ENCODE peak calls at places on chromosomes 12 and 14, in six cellular contexts. One of them, this sample, is unnamed. For H4K20me1, the result is how much of the 10 kb centered on the place peaks cover.

GRCh38 chr12:6337958-6338406 is 3.9 kb downstream of the TNFRSF1A start:
- DNase-seq in GM12878: no peak
- DNase-seq in K562: no peak
- DNase-seq in HCT116: no peak
- DNase-seq in HepG2: peak
- DNase-seq in SK-N-SH: no peak
- DNase-seq in this sample: no peak

GRCh38 chr14:79992799-79993198 is 218.5 kb downstream of the DIO2 start:
- DNase-seq in SK-N-SH: no peak
- DNase-seq in GM12878: no peak
- DNase-seq in K562: no peak
- DNase-seq in HepG2: no peak
- DNase-seq in HCT116: no peak
- DNase-seq in this sample: peak

GRCh38 chr12:19972325-19973288 is 395.7 kb upstream of the PDE3A start:
- DNase-seq in HCT116: no peak
- DNase-seq in K562: no peak
- DNase-seq in HepG2: no peak
- DNase-seq in GM12878: peak
- DNase-seq in SK-N-SH: no peak
- DNase-seq in this sample: no peak

GRCh38 chr14:100666851-100667250 is 59.8 kb upstream of the DLK1 start:
- DNase-seq in HCT116: no peak
- DNase-seq in SK-N-SH: no peak
- DNase-seq in HepG2: no peak
- DNase-seq in K562: no peak
- DNase-seq in GM12878: no peak
- DNase-seq in this sample: no peak

GRCh38 chr12:94180558-94181296 is 32.4 kb downstream of the PLXNC1 start:
- DNase-seq in GM12878: no peak
- DNase-seq in SK-N-SH: no peak
- DNase-seq in K562: no peak
- DNase-seq in HepG2: peak
- DNase-seq in HCT116: no peak
- DNase-seq in this sample: no peak

GRCh38 chr14:67674139-67674479 is 323 bp downstream of the VTI1B start:
- DNase-seq in HCT116: peak
- DNase-seq in GM12878: no peak
- DNase-seq in K562: peak
- DNase-seq in HepG2: peak
- DNase-seq in SK-N-SH: peak
- DNase-seq in this sample: peak

GRCh38 chr14:101122114-101122854 is 218.8 kb upstream of the RTL1 start:
- DNase-seq in HepG2: no peak
- DNase-seq in SK-N-SH: peak
- DNase-seq in HCT116: no peak
- DNase-seq in K562: no peak
- DNase-seq in GM12878: no peak
- DNase-seq in this sample: no peak

GRCh38 chr12:131513606-131514005 is 197.3 kb upstream of the SFSWAP start:
- DNase-seq in SK-N-SH: no peak
- DNase-seq in HCT116: no peak
- DNase-seq in HepG2: peak
- DNase-seq in K562: no peak
- DNase-seq in GM12878: no peak
- DNase-seq in this sample: no peak

GRCh38 chr14:32028599-32028998 is 48.5 kb upstream of the ARHGAP5 start:
- DNase-seq in HepG2: no peak
- DNase-seq in K562: no peak
- DNase-seq in GM12878: no peak
- DNase-seq in SK-N-SH: no peak
- DNase-seq in HCT116: no peak
- DNase-seq in this sample: no peak

GRCh38 chr12:112734859-112735258 is 56.7 kb upstream of the RPH3A start:
- DNase-seq in SK-N-SH: no peak
- DNase-seq in HCT116: no peak
- DNase-seq in K562: no peak
- DNase-seq in GM12878: no peak
- DNase-seq in HepG2: no peak
- DNase-seq in this sample: no peak

GRCh38 chr14:53306267-53306721 is 153.2 kb upstream of the DDHD1 start:
- DNase-seq in HCT116: peak
- DNase-seq in K562: peak
- DNase-seq in GM12878: no peak
- DNase-seq in HepG2: peak
- DNase-seq in SK-N-SH: peak
- DNase-seq in this sample: peak

GRCh38 chr12:66979270-66979669 is 289.9 kb upstream of the CAND1 start:
- DNase-seq in HCT116: no peak
- DNase-seq in SK-N-SH: no peak
- DNase-seq in HepG2: no peak
- DNase-seq in GM12878: no peak
- DNase-seq in K562: no peak
- DNase-seq in this sample: no peak

DNA sequence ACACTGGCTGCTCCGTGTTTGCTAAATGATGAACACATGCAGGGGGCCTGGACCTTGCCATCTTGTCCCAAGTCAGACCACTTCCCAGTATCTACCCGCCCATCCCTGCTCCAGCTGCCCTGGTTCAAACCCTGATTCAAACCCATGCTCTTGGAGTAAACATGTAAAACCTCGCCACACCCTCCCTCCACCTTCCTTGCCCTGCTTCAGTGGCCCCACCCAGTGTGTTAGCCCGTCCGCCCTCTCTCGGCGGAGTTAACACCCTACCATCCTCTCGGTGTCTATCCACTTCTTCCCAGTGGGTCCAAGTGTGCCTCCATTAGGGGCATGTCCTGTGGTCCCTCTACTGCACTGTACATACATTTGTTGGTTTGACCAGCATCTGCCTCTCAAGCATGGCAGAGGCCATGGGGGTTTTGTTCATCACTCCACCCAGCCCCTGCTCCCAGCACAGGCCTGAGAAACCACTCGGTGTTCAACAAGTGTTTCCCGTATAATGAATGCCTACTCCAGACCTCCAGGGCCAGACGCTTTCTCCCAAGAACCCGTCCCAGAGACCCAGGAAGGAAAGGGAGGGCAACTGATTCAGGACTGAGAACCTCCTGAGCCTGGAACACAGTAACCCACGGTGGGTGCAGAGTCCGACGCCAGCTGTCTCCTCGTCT is 37.1 kb downstream of the P2RX4 start:
- DNase-seq in HepG2: no peak
- DNase-seq in HCT116: no peak
- DNase-seq in K562: no peak
- DNase-seq in SK-N-SH: no peak
- DNase-seq in GM12878: no peak
- DNase-seq in this sample: no peak
- TF ChIP-seq REST in HepG2: no peak
- TF ChIP-seq REST in HCT116: no peak
- TF ChIP-seq REST in K562: no peak
- TF ChIP-seq REST in SK-N-SH: no peak
- TF ChIP-seq REST in GM12878: no peak
- TF ChIP-seq REST in this sample: no peak

GRCh38 chr12:104669851-104670337 is 213.1 kb downstream of the CHST11 start:
- DNase-seq in HCT116: no peak
- DNase-seq in SK-N-SH: no peak
- DNase-seq in HepG2: no peak
- DNase-seq in GM12878: peak
- DNase-seq in K562: no peak
- DNase-seq in this sample: no peak
- H4K20me1 ChIP-seq in HCT116: under half
- H4K20me1 ChIP-seq in SK-N-SH: under half
- H4K20me1 ChIP-seq in HepG2: under half
- H4K20me1 ChIP-seq in GM12878: under half
- H4K20me1 ChIP-seq in K562: under half
- H4K20me1 ChIP-seq in this sample: under half

GRCh38 chr12:65209655-65210043 is 40.3 kb downstream of the LEMD3 start:
- DNase-seq in GM12878: no peak
- DNase-seq in K562: no peak
- DNase-seq in HepG2: no peak
- DNase-seq in HCT116: no peak
- DNase-seq in SK-N-SH: no peak
- DNase-seq in this sample: no peak
- TF ChIP-seq REST in GM12878: no peak
- TF ChIP-seq REST in K562: no peak
- TF ChIP-seq REST in HepG2: no peak
- TF ChIP-seq REST in HCT116: no peak
- TF ChIP-seq REST in SK-N-SH: no peak
- TF ChIP-seq REST in this sample: no peak

DNA sequence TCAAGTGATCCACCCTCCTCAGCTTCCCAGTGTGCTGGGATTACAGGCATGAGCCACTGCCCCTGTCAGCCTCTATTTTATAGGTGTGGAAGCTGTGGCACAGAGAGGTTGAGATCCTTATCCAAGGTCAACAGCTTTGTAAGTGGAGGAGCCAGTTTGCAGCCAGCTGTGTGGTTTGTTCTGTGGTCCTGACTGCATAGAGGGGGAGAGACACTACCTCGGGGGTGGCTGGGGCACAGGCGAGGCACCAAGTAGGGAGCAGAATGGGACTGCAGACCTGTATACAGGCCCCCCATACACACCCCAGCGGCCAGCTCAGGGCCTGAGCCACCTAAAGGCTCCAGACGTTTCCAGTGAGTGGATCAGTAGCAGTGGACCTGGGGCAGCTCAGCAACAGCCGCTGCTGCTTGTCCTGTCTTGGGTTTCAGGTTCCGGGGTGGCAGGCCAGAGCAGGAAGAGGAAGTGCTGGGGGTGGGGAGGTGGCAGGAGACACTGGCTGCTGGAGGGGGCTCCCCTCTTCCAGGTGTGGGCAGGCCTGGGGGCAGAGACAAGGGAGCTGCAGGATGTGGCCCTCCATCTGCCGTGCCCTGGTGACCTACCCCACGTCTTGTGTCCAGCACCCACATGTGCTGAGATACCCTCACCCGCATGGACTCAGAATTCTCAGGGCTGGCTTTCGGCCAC is 11.0 kb downstream of the ORAI1 start:
- DNase-seq in HepG2: no peak
- DNase-seq in SK-N-SH: no peak
- DNase-seq in HCT116: no peak
- DNase-seq in K562: no peak
- DNase-seq in GM12878: no peak
- DNase-seq in this sample: no peak
- H4K20me1 ChIP-seq in HepG2: under half
- H4K20me1 ChIP-seq in SK-N-SH: under half
- H4K20me1 ChIP-seq in HCT116: under half
- H4K20me1 ChIP-seq in K562: under half
- H4K20me1 ChIP-seq in GM12878: under half
- H4K20me1 ChIP-seq in this sample: under half

GRCh38 chr14:33936391-33936790 is 14.5 kb downstream of the EGLN3 start:
- DNase-seq in K562: no peak
- DNase-seq in HCT116: no peak
- DNase-seq in HepG2: no peak
- DNase-seq in GM12878: no peak
- DNase-seq in SK-N-SH: no peak
- DNase-seq in this sample: no peak
- TF ChIP-seq REST in K562: no peak
- TF ChIP-seq REST in HCT116: no peak
- TF ChIP-seq REST in HepG2: no peak
- TF ChIP-seq REST in GM12878: no peak
- TF ChIP-seq REST in SK-N-SH: no peak
- TF ChIP-seq REST in this sample: no peak

DNA sequence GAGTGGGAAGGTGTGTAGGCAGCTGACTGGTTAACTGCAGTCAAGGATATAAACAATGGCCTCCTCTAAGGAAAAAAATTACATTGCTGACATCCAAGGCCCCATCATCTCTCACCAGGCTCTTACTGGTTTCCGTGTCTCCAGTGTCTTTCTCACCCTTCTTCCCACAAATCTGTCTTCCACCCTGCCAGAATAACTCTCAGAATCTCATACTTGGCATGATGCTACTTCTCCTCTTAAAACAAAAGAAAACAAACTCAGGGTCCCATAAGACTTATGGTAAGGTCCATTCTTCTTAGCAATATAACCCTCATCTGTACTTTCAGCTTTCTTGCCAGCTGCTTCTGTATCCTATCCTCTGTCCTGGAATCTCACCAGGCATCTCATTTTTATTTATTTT is 68.9 kb downstream of the SUSD6 start:
- DNase-seq in GM12878: no peak
- DNase-seq in SK-N-SH: no peak
- DNase-seq in HCT116: no peak
- DNase-seq in K562: no peak
- DNase-seq in HepG2: no peak
- DNase-seq in this sample: no peak
- H4K20me1 ChIP-seq in GM12878: under half
- H4K20me1 ChIP-seq in SK-N-SH: under half
- H4K20me1 ChIP-seq in HCT116: under half
- H4K20me1 ChIP-seq in K562: under half
- H4K20me1 ChIP-seq in HepG2: under half
- H4K20me1 ChIP-seq in this sample: under half

This sample was measured in GM23338.